ENCODE peak calls at places on chromosomes 4 and X, in ten cellular contexts. N is SK-N-SH, T is breast epithelium, K is GM23338, J is stomach, I is transverse colon, E is suprapubic skin, U is prostate gland, V is Panc1, Q is K562. A is an unnamed sample.

GRCh38 chrX:23503835-23504539 is 163.3 kb upstream of the PRDX4 start:
- DNase-seq in Q (no peak), T (peak), E (peak), K (peak), I (peak), J (peak), U (peak), V (peak), N (no peak), A (peak)

GRCh38 chrX:3638280-3638873 is 75.1 kb downstream of the PRKX start:
- DNase-seq in E (no peak), I (peak), V (no peak), U (peak), T (no peak), Q (peak), N (peak), J (peak), K (peak), A (no peak)

GRCh38 chrX:19904778-19905367 is 17.5 kb upstream of the SH3KBP1 start:
- DNase-seq in V (no peak), J (no peak), T (no peak), Q (peak), N (peak), I (no peak), U (peak), K (peak), E (no peak), A (no peak)

GRCh38 chr4:33649015-33649414 is 2595.3 kb downstream of the ARAP2 start:
- DNase-seq in N (no peak), U (no peak), I (no peak), Q (peak), T (no peak), J (no peak), K (peak), E (no peak), V (no peak), A (no peak)

GRCh38 chr4:7857238-7857701 is 82.4 kb downstream of the AFAP1 start:
- DNase-seq in U (no peak), T (no peak), Q (no peak), N (no peak), I (no peak), V (no peak), K (no peak), E (no peak), J (no peak), A (peak)

GRCh38 chrX:133513116-133513515 is 97.8 kb upstream of the GPC4 start:
- DNase-seq in E (no peak), I (no peak), V (no peak), U (no peak), J (no peak), N (no peak), K (no peak), Q (no peak), T (no peak), A (no peak)

GRCh38 chr4:157080605-157081004 is 4.7 kb downstream of the GLRB start:
- DNase-seq in Q (no peak), J (no peak), E (no peak), I (no peak), U (no peak), T (no peak), V (no peak), N (no peak), K (no peak), A (no peak)

GRCh38 chr4:176226736-176227135 is 31.4 kb upstream of the SPATA4 start:
- DNase-seq in I (no peak), K (no peak), T (no peak), Q (no peak), J (no peak), N (no peak), E (no peak), U (no peak), V (no peak), A (no peak)

GRCh38 chr4:16056681-16057400 is 27.0 kb downstream of the PROM1 start:
- DNase-seq in E (no peak), U (peak), Q (no peak), J (no peak), T (no peak), K (no peak), V (no peak), N (peak), I (no peak), A (no peak)

GRCh38 chrX:39827959-39828358 is 269.8 kb downstream of the BCOR start:
- DNase-seq in U (no peak), E (no peak), I (no peak), J (no peak), V (no peak), T (no peak), N (no peak), Q (no peak), K (no peak), A (no peak)

GRCh38 chrX:154735695-154736393 is 15.0 kb downstream of the GAB3 start:
- DNase-seq in J (no peak), Q (no peak), N (no peak), T (no peak), E (no peak), U (no peak), I (peak), V (no peak), K (no peak), A (peak)

GRCh38 chr4:149292422-149293055 is 523.1 kb downstream of the IQCM start:
- DNase-seq in N (no peak), Q (no peak), K (no peak), J (no peak), I (no peak), V (no peak), T (no peak), U (no peak), E (no peak), A (no peak)

GRCh38 chr4:152709675-152710438 is 30.1 kb upstream of the TMEM154 start:
- DNase-seq in E (no peak), V (no peak), N (no peak), Q (no peak), I (no peak), T (no peak), K (peak), J (no peak), U (no peak), A (no peak)

GRCh38 chrX:34810364-34810763 is 132.2 kb upstream of the FAM47B start:
- DNase-seq in Q (no peak), V (no peak), J (no peak), N (no peak), E (no peak), U (no peak), T (no peak), K (no peak), I (no peak), A (no peak)

GRCh38 chrX:9678215-9678980 is 87.2 kb downstream of the GPR143 start:
- DNase-seq in Q (no peak), K (no peak), N (no peak), J (no peak), I (no peak), T (no peak), E (no peak), U (no peak), V (no peak), A (no peak)

GRCh38 chr4:110164251-110164650 is 34.2 kb downstream of the ELOVL6 start:
- DNase-seq in U (no peak), N (no peak), J (no peak), Q (no peak), K (no peak), V (no peak), I (no peak), T (no peak), E (no peak), A (no peak)

GRCh38 chrX:16771483-16772398 is 14.5 kb upstream of the TXLNG start:
- DNase-seq in Q (peak), E (no peak), V (peak), I (peak), K (peak), J (no peak), T (no peak), U (no peak), N (peak), A (no peak)

GRCh38 chr4:143025111-143025704 is 159.5 kb upstream of the USP38 start:
- DNase-seq in Q (peak), J (no peak), K (peak), V (no peak), U (no peak), I (no peak), E (no peak), T (no peak), N (no peak), A (no peak)

GRCh38 chr4:103306870-103307345 is 108.8 kb upstream of the CENPE start:
- DNase-seq in E (peak), J (peak), V (no peak), N (peak), T (no peak), Q (no peak), I (peak), K (peak), U (peak), A (peak)

GRCh38 chrX:13653022-13653693 is at the start of gene TCEANC:
- DNase-seq in V (no peak), Q (peak), N (peak), I (peak), E (peak), K (peak), T (peak), J (peak), U (peak), A (peak)

GRCh38 chrX:13649823-13650222 is 3.1 kb upstream of the TCEANC start:
- DNase-seq in J (no peak), T (no peak), K (no peak), Q (peak), V (no peak), N (no peak), E (no peak), I (no peak), U (no peak), A (no peak)

GRCh38 chrX:13651150-13651549 is 1.8 kb upstream of the TCEANC start:
- DNase-seq in T (no peak), E (no peak), N (no peak), J (no peak), V (no peak), K (no peak), Q (no peak), I (no peak), U (no peak), A (no peak)

GRCh38 chrX:13650318-13650717 is 2.6 kb upstream of the TCEANC start:
- DNase-seq in I (no peak), U (no peak), V (no peak), Q (peak), E (no peak), T (no peak), K (no peak), N (no peak), J (no peak), A (no peak)

DNA sequence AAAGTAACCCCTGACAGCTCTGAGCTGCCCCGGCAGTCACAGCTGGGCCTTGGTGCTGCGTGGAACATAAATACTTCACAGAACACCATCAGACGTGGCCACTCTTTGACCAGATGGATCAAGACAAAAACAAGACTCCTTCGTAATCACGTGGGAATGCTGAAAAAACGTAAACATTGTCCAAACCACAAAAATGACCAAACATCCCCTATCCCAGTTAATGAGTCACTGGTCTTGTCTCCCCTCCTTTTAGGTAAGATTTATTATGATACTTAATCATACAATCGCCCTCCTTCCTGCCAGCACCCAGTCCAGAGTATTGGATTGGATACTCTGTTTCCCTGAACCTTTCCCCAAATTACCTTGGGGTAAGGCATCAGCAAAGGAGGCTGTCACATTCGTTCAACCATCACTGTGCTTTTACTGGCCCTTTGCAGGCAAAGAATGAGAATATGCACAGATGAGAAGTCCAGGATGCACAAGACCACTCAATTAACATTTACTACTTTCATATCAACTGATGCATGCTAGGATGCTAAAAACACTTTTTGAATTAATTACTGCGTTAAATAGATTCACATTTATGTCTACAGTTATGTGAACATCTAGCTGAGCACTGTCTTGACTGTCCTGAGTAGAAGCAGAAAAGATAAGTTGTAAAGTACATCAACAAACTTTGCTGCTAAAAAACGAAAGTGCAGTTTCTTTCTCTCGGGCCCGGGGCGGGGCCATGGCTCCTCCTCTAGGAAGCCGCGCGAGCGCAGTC is 502 bp upstream of the TCEANC start:
- DNase-seq in V (no peak), K (no peak), I (no peak), T (no peak), Q (peak), N (peak), E (no peak), J (no peak), U (no peak), A (no peak)
- TF ChIP-seq POLR2AphosphoS5 in V (no peak), K (no peak), I (no peak), T (no peak), Q (no peak), N (no peak), E (no peak), J (no peak), U (no peak), A (no peak)

DNA sequence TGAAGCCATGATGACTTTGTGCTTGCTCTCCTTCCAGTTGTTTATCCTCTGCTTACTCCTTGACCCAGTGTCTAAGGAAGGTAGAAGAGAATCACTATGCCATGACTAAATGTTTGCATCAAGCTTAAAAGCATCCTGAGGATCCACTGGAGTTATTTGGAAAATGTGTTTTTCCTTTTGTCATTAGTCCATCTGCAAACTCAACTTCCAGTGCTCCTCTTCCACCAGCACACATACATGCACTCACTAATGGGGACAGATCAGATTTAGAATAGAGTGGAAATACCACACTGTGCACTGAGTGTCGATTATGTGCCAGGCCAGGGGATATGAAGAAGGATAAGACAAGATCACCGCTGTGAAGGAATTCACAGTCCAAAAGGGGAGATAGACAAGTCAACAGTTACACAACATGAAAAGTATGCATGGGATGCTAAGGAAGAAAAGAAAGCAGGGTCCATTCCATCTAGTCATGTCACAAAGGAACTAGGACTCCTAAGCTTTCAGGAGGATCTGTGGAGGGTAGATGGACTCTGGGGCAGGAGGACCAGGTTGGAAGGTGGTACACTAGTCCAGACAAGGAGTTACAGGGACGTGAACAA is 1.9 kb downstream of the OCIAD2 start:
- DNase-seq in I (no peak), T (no peak), E (no peak), J (no peak), U (no peak), Q (no peak), V (no peak), N (no peak), K (no peak), A (no peak)
- H3K4me3 ChIP-seq in I (no peak), T (no peak), E (no peak), J (no peak), U (no peak), Q (no peak), V (no peak), N (peak), K (no peak), A (no peak)

DNA sequence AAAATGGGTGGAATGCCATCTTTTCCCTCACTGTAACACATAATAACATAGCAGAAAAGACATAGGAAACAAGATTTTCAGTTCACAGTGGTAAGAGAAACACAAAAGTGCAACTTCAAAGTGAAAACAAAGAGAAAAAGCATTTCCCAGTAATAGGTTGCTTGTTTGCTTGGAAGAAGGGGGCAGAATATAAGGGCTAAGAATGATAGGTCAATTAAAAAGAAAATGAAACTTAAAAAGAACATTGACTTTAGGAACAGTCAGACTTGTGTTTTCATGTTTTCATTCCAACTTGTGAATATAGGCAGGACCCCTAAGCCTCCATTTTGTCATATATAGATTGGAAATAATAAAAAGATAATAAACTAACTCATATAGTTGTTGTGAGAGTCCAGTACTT is 168.2 kb upstream of the PPP3CA start:
- DNase-seq in I (no peak), J (no peak), T (no peak), E (no peak), V (no peak), K (no peak), U (no peak), Q (no peak), N (no peak), A (no peak)
- TF ChIP-seq POLR2AphosphoS5 in I (no peak), J (no peak), T (no peak), E (no peak), V (no peak), K (no peak), U (no peak), Q (no peak), N (no peak), A (no peak)

DNA sequence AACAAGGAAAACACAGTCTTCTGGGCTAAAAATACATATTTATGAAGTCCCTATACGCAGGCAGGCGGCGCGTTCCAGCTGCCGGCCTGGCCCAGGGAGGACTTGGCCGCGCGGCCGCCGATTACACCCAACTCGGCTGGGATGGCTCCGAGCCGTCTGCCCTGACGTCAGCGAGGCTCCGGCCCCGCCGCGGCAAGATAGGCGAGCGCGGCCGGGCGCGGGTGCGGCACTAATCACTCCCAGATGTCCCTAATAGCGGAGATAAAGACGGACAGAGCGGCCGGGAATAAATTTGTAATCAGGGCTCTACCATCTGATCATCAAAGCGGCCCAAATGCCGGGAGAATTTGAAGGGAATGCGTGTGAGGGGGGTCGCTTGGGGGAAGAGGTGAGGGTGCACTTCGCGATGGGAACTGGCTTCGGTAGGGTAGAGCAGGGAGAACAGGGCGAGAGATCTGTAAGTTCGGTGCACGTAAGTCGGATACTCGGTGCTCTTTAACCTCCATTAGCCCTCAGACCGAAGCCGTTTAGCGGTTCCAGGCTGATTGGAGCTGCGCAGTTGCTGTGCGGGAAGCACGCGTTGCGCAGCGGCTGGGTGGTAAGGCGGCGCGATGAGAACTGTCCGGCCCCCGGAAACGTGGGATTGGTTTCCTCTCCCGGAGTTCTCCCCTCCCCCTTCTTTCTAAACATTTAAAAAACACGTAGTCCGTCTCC is 7.7 kb downstream of the HAND2 start:
- DNase-seq in V (no peak), Q (peak), N (peak), J (peak), T (peak), E (peak), U (no peak), K (peak), I (peak), A (peak)
- H3K4me3 ChIP-seq in V (peak), Q (peak), N (peak), J (peak), T (peak), E (peak), U (peak), K (peak), I (peak), A (peak)

DNA sequence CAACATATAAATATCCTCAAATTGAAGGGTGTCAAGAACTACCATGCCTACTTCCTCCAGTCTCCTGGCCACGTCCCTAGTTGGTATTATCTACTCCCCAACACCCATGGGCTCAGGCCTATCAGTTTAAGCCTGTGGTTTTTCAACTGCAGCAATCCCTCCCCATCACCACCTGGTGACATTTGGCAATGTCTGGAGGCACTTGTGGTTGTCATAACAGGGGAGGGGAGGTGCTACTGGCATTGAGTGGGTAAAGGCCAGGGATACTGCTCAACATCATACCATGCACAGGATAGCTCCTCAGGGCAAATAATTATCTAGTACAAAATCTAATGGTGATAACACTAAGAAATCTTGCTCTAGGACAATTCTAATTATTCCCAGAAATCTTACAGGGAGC is 95.3 kb downstream of the COMMD8 start:
- DNase-seq in E (no peak), Q (no peak), J (no peak), K (no peak), I (no peak), T (no peak), V (no peak), U (no peak), N (no peak), A (no peak)
- TF ChIP-seq POLR2AphosphoS5 in E (no peak), Q (no peak), J (no peak), K (no peak), I (no peak), T (no peak), V (no peak), U (no peak), N (no peak), A (no peak)

GRCh38 chr4:26503844-26504243 is 13.6 kb upstream of the CCKAR start:
- DNase-seq in I (no peak), Q (no peak), E (no peak), T (no peak), J (no peak), K (no peak), U (no peak), N (no peak), V (no peak), A (no peak)

GRCh38 chr4:26510334-26510705 is 20.0 kb upstream of the CCKAR start:
- DNase-seq in J (no peak), N (no peak), T (no peak), Q (no peak), V (no peak), E (no peak), I (no peak), K (no peak), U (no peak), A (no peak)

GRCh38 chr4:26507286-26507685 is 17.0 kb upstream of the CCKAR start:
- DNase-seq in Q (no peak), J (no peak), T (no peak), V (no peak), N (no peak), E (no peak), I (no peak), U (no peak), K (no peak), A (no peak)

DNA sequence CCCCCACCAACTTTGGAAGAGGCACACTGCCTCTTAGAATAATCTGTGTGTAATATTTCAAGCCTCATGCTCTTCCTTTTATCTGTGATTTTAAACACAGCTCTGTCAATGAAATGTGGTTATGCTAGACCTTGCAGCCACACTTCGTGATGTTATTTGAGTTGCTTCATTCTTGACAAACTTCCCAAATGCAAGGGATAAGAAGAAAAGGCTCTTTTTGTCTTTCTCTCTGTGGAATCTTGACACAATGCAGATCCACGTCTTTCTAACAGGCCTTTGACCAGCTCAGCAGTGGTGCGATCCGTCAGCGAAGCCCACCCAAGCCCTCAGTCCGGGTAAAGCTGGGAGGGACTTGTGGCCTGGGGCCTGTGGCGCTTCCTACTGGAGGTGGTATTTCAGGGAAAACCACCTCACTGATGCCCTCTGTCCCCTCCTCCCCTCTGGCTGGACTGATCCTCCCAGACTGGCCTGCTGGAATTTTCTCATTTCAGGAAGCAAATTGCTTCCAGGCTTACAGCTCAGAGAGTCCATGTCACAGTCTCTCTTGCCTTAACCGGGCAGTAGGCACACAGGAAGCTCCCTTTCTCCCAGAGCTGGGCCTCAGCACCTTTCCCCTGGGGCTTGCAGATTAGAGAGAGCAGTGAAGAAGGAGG is 19.5 kb upstream of the CCKAR start:
- DNase-seq in K (no peak), I (no peak), U (no peak), J (no peak), T (no peak), Q (no peak), E (no peak), V (no peak), N (no peak), A (no peak)
- H3K4me3 ChIP-seq in K (no peak), I (no peak), U (no peak), J (no peak), T (no peak), Q (no peak), E (no peak), V (no peak), N (no peak), A (no peak)